ENCODE peak calls at places on chromosomes 7 and 10, in seven cellular contexts. Q is NCI-H1417 treated with DMSO at 0.1 percent for 48 hours; M is fibroblast of villous mesenchyme; A is HEK293T; G is DMS79 treated with DMSO at 0.1 percent for 48 hours; X is stimulated activated CD4-positive, alpha-beta T cell treated with anti-CD3 and anti-CD28 coated beads, Interleukin-4, amount 100 ng/mL, for 1 hour; O is left cardiac atrium. D is an unnamed sample.

GRCh38 chr10:1078668-1079067 is 22.5 kb downstream of the WDR37 start:
- DNase-seq in Q (no peak), M (no peak), A (no peak), G (no peak), X (no peak), O (no peak), D (no peak)

GRCh38 chr7:142303650-142304049 is 45.8 kb upstream of the PRSS58 start:
- DNase-seq in Q (no peak), M (no peak), A (peak), G (no peak), X (no peak), O (no peak), D (no peak)

GRCh38 chr7:124085168-124085567 is 52.3 kb upstream of the TMEM229A start:
- DNase-seq in Q (no peak), M (no peak), A (no peak), G (no peak), X (no peak), O (no peak), D (no peak)

GRCh38 chr10:112336556-112337201 is 37.2 kb upstream of the ACSL5 start:
- DNase-seq in Q (no peak), M (no peak), A (no peak), G (no peak), X (no peak), O (no peak), D (no peak)

GRCh38 chr7:82416402-82416801 is 27.2 kb downstream of the CACNA2D1 start:
- DNase-seq in Q (no peak), M (no peak), A (no peak), G (no peak), X (no peak), O (no peak), D (no peak)

GRCh38 chr7:1061180-1061579 is 16.8 kb downstream of the GPR146 start:
- DNase-seq in Q (no peak), M (no peak), A (no peak), G (no peak), X (no peak), O (no peak), D (no peak)

GRCh38 chr7:20194586-20194985 is 22.6 kb downstream of the MACC1 start:
- DNase-seq in Q (no peak), M (no peak), A (no peak), G (no peak), X (no peak), O (no peak), D (no peak)

GRCh38 chr7:22718200-22718711 is 8.7 kb upstream of the IL6 start:
- DNase-seq in Q (no peak), M (peak), A (no peak), G (no peak), X (no peak), O (no peak), D (no peak)

GRCh38 chr7:44189286-44189992 is at the start of gene GCK:
- DNase-seq in Q (peak), M (no peak), A (no peak), G (peak), X (no peak), O (no peak), D (no peak)

GRCh38 chr10:132551093-132551807 is 13.7 kb downstream of the INPP5A start:
- DNase-seq in Q (no peak), M (no peak), A (no peak), G (no peak), X (no peak), O (no peak), D (no peak)

GRCh38 chr10:73248259-73248724 is 1.2 kb upstream of the DNAJC9 start:
- DNase-seq in Q (no peak), M (no peak), A (no peak), G (no peak), X (no peak), O (no peak), D (no peak)

GRCh38 chr7:29126804-29127203 is 19.5 kb downstream of the CPVL start:
- DNase-seq in Q (no peak), M (no peak), A (no peak), G (no peak), X (no peak), O (no peak), D (no peak)

GRCh38 chr10:117496616-117497028 is 45.9 kb upstream of the EMX2 start:
- DNase-seq in Q (peak), M (peak), A (peak), G (peak), X (peak), O (peak), D (peak)

GRCh38 chr10:64547168-64547567 is 1026.0 kb downstream of the REEP3 start:
- DNase-seq in Q (no peak), M (no peak), A (no peak), G (no peak), X (no peak), O (no peak), D (no peak)

GRCh38 chr10:50322075-50322474 is 70.8 kb upstream of the ASAH2 start:
- DNase-seq in Q (no peak), M (peak), A (no peak), G (no peak), X (no peak), O (no peak), D (no peak)

GRCh38 chr7:99943641-99944507 is 14.5 kb upstream of the GJC3 start:
- DNase-seq in Q (no peak), M (no peak), A (no peak), G (no peak), X (no peak), O (no peak), D (no peak)

GRCh38 chr10:110404374-110404773 is 93.3 kb upstream of the DUSP5 start:
- DNase-seq in Q (no peak), M (no peak), A (no peak), G (no peak), X (no peak), O (no peak), D (no peak)

GRCh38 chr7:48528689-48529088 is 357.4 kb downstream of the ABCA13 start:
- DNase-seq in Q (no peak), M (no peak), A (no peak), G (no peak), X (no peak), O (no peak), D (no peak)

GRCh38 chr7:132270517-132270916 is 305.8 kb downstream of the PLXNA4 start:
- DNase-seq in Q (no peak), M (peak), A (no peak), G (no peak), X (no peak), O (no peak), D (no peak)

GRCh38 chr7:81648716-81649115 is 121.1 kb downstream of the HGF start:
- DNase-seq in Q (no peak), M (no peak), A (no peak), G (no peak), X (no peak), O (no peak), D (no peak)

GRCh38 chr7:73716318-73716890 is 3.1 kb downstream of the STX1A start:
- DNase-seq in Q (no peak), M (no peak), A (no peak), G (no peak), X (no peak), O (no peak), D (no peak)

GRCh38 chr10:6141296-6142151 is 52.7 kb downstream of the RBM17 start:
- DNase-seq in Q (no peak), M (peak), A (no peak), G (no peak), X (peak), O (no peak), D (no peak)

GRCh38 chr7:99473315-99473596 is 566 bp downstream of the ZNF789 start:
- DNase-seq in Q (no peak), M (peak), A (peak), G (peak), X (no peak), O (peak), D (peak)

GRCh38 chr10:71268247-71268691 is 50.8 kb upstream of the SLC29A3 start:
- DNase-seq in Q (no peak), M (peak), A (peak), G (no peak), X (no peak), O (peak), D (peak)

GRCh38 chr7:38702002-38702535 is 70.9 kb upstream of the AMPH start:
- DNase-seq in Q (no peak), M (no peak), A (no peak), G (no peak), X (no peak), O (no peak), D (no peak)

GRCh38 chr10:130218181-130218641 is 82.0 kb downstream of the GLRX3 start:
- DNase-seq in Q (no peak), M (no peak), A (no peak), G (no peak), X (no peak), O (no peak), D (no peak)

GRCh38 chr10:69869291-69869841 is 67.7 kb downstream of the COL13A1 start:
- DNase-seq in Q (no peak), M (peak), A (no peak), G (no peak), X (no peak), O (peak), D (no peak)

GRCh38 chr7:51009716-51010496 is 227.2 kb upstream of the GRB10 start:
- DNase-seq in Q (no peak), M (peak), A (no peak), G (peak), X (no peak), O (no peak), D (no peak)

GRCh38 chr7:8387551-8388256 is 45.7 kb upstream of the NXPH1 start:
- DNase-seq in Q (no peak), M (no peak), A (no peak), G (no peak), X (no peak), O (no peak), D (no peak)

GRCh38 chr10:78914502-78915330 is 154.1 kb upstream of the ZMIZ1 start:
- DNase-seq in Q (no peak), M (no peak), A (no peak), G (no peak), X (no peak), O (peak), D (no peak)

GRCh38 chr10:75486591-75486990 is 55.2 kb downstream of the LRMDA start:
- DNase-seq in Q (no peak), M (no peak), A (no peak), G (no peak), X (no peak), O (no peak), D (no peak)

GRCh38 chr10:102613761-102614160 is 30.5 kb upstream of the TRIM8 start:
- DNase-seq in Q (no peak), M (no peak), A (no peak), G (no peak), X (no peak), O (peak), D (no peak)

GRCh38 chr7:12386237-12386839 is 17.3 kb downstream of the VWDE start:
- DNase-seq in Q (peak), M (no peak), A (no peak), G (no peak), X (no peak), O (no peak), D (no peak)

GRCh38 chr7:79454325-79454960 is 976 bp upstream of the MAGI2 start:
- DNase-seq in Q (no peak), M (peak), A (peak), G (no peak), X (no peak), O (peak), D (no peak)

GRCh38 chr7:149826344-149827088 is 11.7 kb upstream of the ZNF862 start:
- DNase-seq in Q (no peak), M (no peak), A (no peak), G (no peak), X (no peak), O (no peak), D (no peak)

GRCh38 chr7:151223728-151224127 is 3.3 kb downstream of the ABCF2 start:
- DNase-seq in Q (no peak), M (no peak), A (no peak), G (no peak), X (no peak), O (no peak), D (no peak)

GRCh38 chr7:74092964-74093339 is 9.3 kb downstream of the LIMK1 start:
- DNase-seq in Q (no peak), M (peak), A (no peak), G (no peak), X (no peak), O (no peak), D (no peak)

GRCh38 chr7:48660482-48660881 is 263.9 kb upstream of the CDC14C start:
- DNase-seq in Q (no peak), M (no peak), A (no peak), G (no peak), X (no peak), O (no peak), D (no peak)

GRCh38 chr10:129963831-129964501 is at the start of gene EBF3:
- DNase-seq in Q (no peak), M (peak), A (peak), G (peak), X (peak), O (peak), D (peak)

GRCh38 chr10:72426982-72427381 is 72.3 kb upstream of the DNAJB12 start:
- DNase-seq in Q (no peak), M (no peak), A (no peak), G (no peak), X (no peak), O (no peak), D (no peak)